ENCODE peak calls at places on chromosomes 16 and 17, in nine cellular contexts. Z is heart left ventricle, C is left ventricle myocardium inferior, B is heart right ventricle, K is Panc1, T is BE2C, S is cardiac muscle cell, H is ovary, Q is transverse colon. D is an unnamed sample.

GRCh38 chr16:19696312-19696711 is 21.7 kb downstream of the KNOP1 start:
- DNase-seq in Z (peak; percentile 86), C (peak; percentile 79), B (peak; percentile 71), K (peak; percentile 69), T (no peak), S (no peak), H (peak; percentile 87), Q (peak; percentile 92), D (no peak)

GRCh38 chr16:68893710-68894705 is 50.7 kb downstream of the TANGO6 start:
- DNase-seq in Z (peak; percentile 56), C (peak; percentile 40), B (peak; percentile 30), K (no peak), T (no peak), S (peak; percentile 93), H (no peak), Q (peak; percentile 30), D (peak; percentile 7)

GRCh38 chr17:18992454-18993130 is 12.0 kb downstream of the FAM83G start:
- DNase-seq in Z (no peak), C (no peak), B (no peak), K (no peak), T (no peak), S (no peak), H (no peak), Q (peak; percentile 68), D (no peak)

GRCh38 chr16:75218256-75219076 is at the start of gene CTRB1:
- DNase-seq in Z (no peak), C (no peak), B (no peak), K (no peak), T (no peak), S (no peak), H (no peak), Q (no peak), D (no peak)

GRCh38 chr16:16138034-16138635 is 85.2 kb downstream of the ABCC6 start:
- DNase-seq in Z (no peak), C (no peak), B (no peak), K (no peak), T (no peak), S (no peak), H (no peak), Q (no peak), D (no peak)

GRCh38 chr17:49822829-49823228 is 25.0 kb downstream of the TAC4 start:
- DNase-seq in Z (peak; percentile 68), C (peak; percentile 67), B (peak; percentile 49), K (no peak), T (no peak), S (no peak), H (peak; percentile 36), Q (peak; percentile 37), D (no peak)

GRCh38 chr16:67104845-67105244 is 4.9 kb upstream of the PHAF1 start:
- DNase-seq in Z (no peak), C (no peak), B (no peak), K (no peak), T (no peak), S (no peak), H (no peak), Q (peak; percentile 68), D (no peak)

GRCh38 chr17:50267074-50267841 is 7.0 kb upstream of the TMEM92 start:
- DNase-seq in Z (no peak), C (no peak), B (no peak), K (no peak), T (no peak), S (no peak), H (peak; percentile 58), Q (peak; percentile 4), D (no peak)

GRCh38 chr16:88642881-88643545 is 4.6 kb downstream of the IL17C start:
- DNase-seq in Z (no peak), C (no peak), B (no peak), K (no peak), T (no peak), S (no peak), H (no peak), Q (no peak), D (no peak)

GRCh38 chr17:491086-492014 is 138.7 kb upstream of the RPH3AL start:
- DNase-seq in Z (peak; percentile 73), C (peak; percentile 60), B (peak; percentile 66), K (no peak), T (peak; percentile 64), S (peak; percentile 75), H (peak; percentile 72), Q (peak; percentile 38), D (no peak)

DNA sequence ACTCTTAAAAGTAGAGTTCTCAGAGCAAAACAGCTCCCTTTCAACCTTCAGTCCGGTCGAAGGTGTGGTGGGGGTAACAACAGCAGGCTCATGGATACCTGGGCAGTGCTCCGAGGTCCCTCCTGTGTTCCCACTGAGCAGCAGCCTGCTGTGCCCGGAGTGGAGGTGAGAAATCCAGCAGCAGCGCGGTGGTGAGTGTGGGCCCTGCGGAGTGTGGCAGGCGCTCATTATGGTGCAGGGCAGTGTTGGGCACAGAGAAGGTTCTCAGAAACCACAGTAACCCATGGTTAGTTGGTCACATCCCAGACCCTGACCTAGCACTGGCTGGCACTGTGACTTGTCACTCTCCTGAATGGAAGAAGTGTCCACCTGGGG is 5.0 kb upstream of the P4HB start:
- DNase-seq in Z (no peak), C (no peak), B (no peak), K (no peak), T (no peak), S (no peak), H (no peak), Q (no peak), D (no peak)
- H3K36me3 ChIP-seq in Z (peaks cover 51% of the 10 kb centered on the region), C (peaks cover 31% of the 10 kb centered on the region), B (no peaks in the 10 kb centered on the region), K (peaks cover 5% of the 10 kb centered on the region), T (peaks cover 38% of the 10 kb centered on the region), S (no peaks in the 10 kb centered on the region), H (no peaks in the 10 kb centered on the region), Q (no peaks in the 10 kb centered on the region), D (peaks cover 3% of the 10 kb centered on the region)

GRCh38 chr16:85027349-85027967 is at the start of gene KIAA0513:
- DNase-seq in Z (peak; percentile 95), C (peak; percentile 93), B (peak; percentile 96), K (no peak), T (peak; percentile 97), S (peak; percentile 98), H (peak; percentile 94), Q (peak; percentile 96), D (no peak)

GRCh38 chr16:85027968-85028637 is 508 bp downstream of the KIAA0513 start:
- DNase-seq in Z (no peak), C (no peak), B (no peak), K (no peak), T (peak; percentile 42), S (no peak), H (no peak), Q (peak; percentile 46), D (no peak)

GRCh38 chr16:85028638-85029412 is 1.2 kb downstream of the KIAA0513 start:
- DNase-seq in Z (peak; percentile 55), C (no peak), B (no peak), K (no peak), T (peak; percentile 30), S (no peak), H (peak; percentile 56), Q (peak; percentile 80), D (no peak)

GRCh38 chr16:85025781-85026653 is 1.6 kb upstream of the KIAA0513 start:
- DNase-seq in Z (no peak), C (no peak), B (no peak), K (no peak), T (no peak), S (no peak), H (no peak), Q (peak; percentile 49), D (no peak)

GRCh38 chr16:85026696-85027095 is 899 bp upstream of the KIAA0513 start:
- DNase-seq in Z (no peak), C (no peak), B (no peak), K (no peak), T (no peak), S (no peak), H (no peak), Q (no peak), D (no peak)
- H3K4me3 ChIP-seq in Z (peak overlapping the region; percentile 86), C (peak overlapping the region; percentile 86), B (peak overlapping the region; percentile 88), K (peak overlapping the region; percentile 67), T (no peak overlapping the region), S (peak overlapping the region; percentile 80), H (peak overlapping the region; percentile 84), Q (peak overlapping the region; percentile 94), D (no peak overlapping the region)

GRCh38 chr17:45367216-45367615 is 50.4 kb upstream of the MAP3K14 start:
- DNase-seq in Z (no peak), C (no peak), B (no peak), K (no peak), T (no peak), S (no peak), H (no peak), Q (no peak), D (no peak)

GRCh38 chr17:45366691-45367090 is 49.9 kb upstream of the MAP3K14 start:
- DNase-seq in Z (no peak), C (no peak), B (no peak), K (no peak), T (no peak), S (no peak), H (no peak), Q (no peak), D (no peak)

GRCh38 chr17:45363498-45363897 is 46.7 kb upstream of the MAP3K14 start:
- DNase-seq in Z (no peak), C (no peak), B (no peak), K (no peak), T (no peak), S (no peak), H (no peak), Q (no peak), D (no peak)

GRCh38 chr17:45366049-45366448 is 49.2 kb upstream of the MAP3K14 start:
- DNase-seq in Z (no peak), C (no peak), B (no peak), K (no peak), T (no peak), S (no peak), H (no peak), Q (no peak), D (no peak)

GRCh38 chr17:45364531-45365390 is 47.9 kb upstream of the MAP3K14 start:
- DNase-seq in Z (no peak), C (no peak), B (peak; percentile 18), K (no peak), T (peak; percentile 57), S (no peak), H (peak; percentile 9), Q (no peak), D (no peak)
- TF ChIP-seq CTCF in Z (no peak), C (no peak), B (no peak), K (no peak), T (peak; percentile 20), S (no peak), H (no peak), Q (no peak), D (no peak)

GRCh38 chr17:1650731-1651558 is 1.3 kb upstream of the RILP start:
- DNase-seq in Z (no peak), C (no peak), B (no peak), K (no peak), T (no peak), S (no peak), H (no peak), Q (peak; percentile 54), D (no peak)
- H3K36me3 ChIP-seq in Z (peaks cover 60% of the 10 kb centered on the region), C (peaks cover 69% of the 10 kb centered on the region), B (peaks cover 5% of the 10 kb centered on the region), K (peaks cover 2% of the 10 kb centered on the region), T (peaks cover 45% of the 10 kb centered on the region), S (peaks cover 48% of the 10 kb centered on the region), H (no peaks in the 10 kb centered on the region), Q (no peaks in the 10 kb centered on the region), D (peaks cover 9% of the 10 kb centered on the region)

GRCh38 chr16:57533366-57533617 is 3.1 kb downstream of the CCDC102A start:
- DNase-seq in Z (no peak), C (no peak), B (no peak), K (no peak), T (no peak), S (no peak), H (no peak), Q (no peak), D (no peak)
- H3K4me3 ChIP-seq in Z (no peak overlapping the region), C (no peak overlapping the region), B (no peak overlapping the region), K (no peak overlapping the region), T (no peak overlapping the region), S (no peak overlapping the region), H (no peak overlapping the region), Q (no peak overlapping the region), D (no peak overlapping the region)

D was measured in kidney epithelial cell.